ENCODE peak calls at places on chromosomes 12 and 14, in four cellular contexts. U, C, K and P are unnamed samples.

GRCh38 chr14:101118746-101119610 is 215.5 kb upstream of the RTL1 start:
- DNase-seq in U (no peak), C (peak; percentile 64), K (no peak), P (no peak)

GRCh38 chr12:32476446-32476845 is 77.1 kb downstream of the FGD4 start:
- DNase-seq in U (no peak), C (no peak), K (no peak), P (no peak)

GRCh38 chr14:54772451-54772881 is 130.2 kb downstream of the GCH1 start:
- DNase-seq in U (no peak), C (no peak), K (no peak), P (no peak)

GRCh38 chr12:128266559-128267245 is at the start of gene TMEM132C:
- DNase-seq in U (no peak), C (peak; percentile 33), K (no peak), P (no peak)

GRCh38 chr12:103197725-103198388 is 240.4 kb downstream of the ASCL1 start:
- DNase-seq in U (no peak), C (no peak), K (no peak), P (no peak)

GRCh38 chr12:12244341-12244740 is 22.5 kb downstream of the LRP6 start:
- DNase-seq in U (no peak), C (no peak), K (no peak), P (no peak)

GRCh38 chr12:50508420-50508819 is 3.6 kb downstream of the DIP2B start:
- DNase-seq in U (no peak), C (no peak), K (no peak), P (no peak)

GRCh38 chr12:78146365-78146772 is 315.7 kb downstream of the NAV3 start:
- DNase-seq in U (peak; percentile 11), C (no peak), K (peak; percentile 10), P (peak; percentile 54)

GRCh38 chr14:91155626-91156089 is 41.8 kb downstream of the DGLUCY start:
- DNase-seq in U (no peak), C (peak; percentile 18), K (no peak), P (no peak)

GRCh38 chr12:67420506-67420905 is 151.3 kb downstream of the CAND1 start:
- DNase-seq in U (no peak), C (no peak), K (no peak), P (no peak)

GRCh38 chr12:2536724-2537123 is 258.0 kb upstream of the FKBP4 start:
- DNase-seq in U (no peak), C (no peak), K (no peak), P (no peak)

GRCh38 chr14:44820230-44820964 is 141.3 kb downstream of the KLHL28 start:
- DNase-seq in U (no peak), C (peak; percentile 15), K (no peak), P (no peak)

GRCh38 chr12:50325890-50326391 is 42.6 kb upstream of the LIMA1 start:
- DNase-seq in U (no peak), C (no peak), K (no peak), P (no peak)

GRCh38 chr14:68247867-68248266 is 428.3 kb downstream of the RAD51B start:
- DNase-seq in U (no peak), C (no peak), K (no peak), P (no peak)

GRCh38 chr12:89542912-89543592 is 17.2 kb upstream of the POC1B start:
- DNase-seq in U (peak; percentile 45), C (peak; percentile 32), K (no peak), P (peak; percentile 80)

GRCh38 chr12:116339800-116340371 is 62.4 kb upstream of the MED13L start:
- DNase-seq in U (no peak), C (no peak), K (no peak), P (no peak)

GRCh38 chr14:99779751-99780150 is 13.5 kb upstream of the EML1 start:
- DNase-seq in U (no peak), C (no peak), K (peak; percentile 31), P (no peak)

GRCh38 chr12:2229661-2230539 is 177.1 kb downstream of the CACNA1C start:
- DNase-seq in U (no peak), C (peak; percentile 37), K (no peak), P (no peak)

GRCh38 chr14:64637735-64638473 is 66.3 kb upstream of the PLEKHG3 start:
- DNase-seq in U (no peak), C (no peak), K (no peak), P (no peak)

GRCh38 chr12:3099146-3099545 is 22.0 kb downstream of the TSPAN9 start:
- DNase-seq in U (no peak), C (no peak), K (no peak), P (no peak)

GRCh38 chr12:53660064-53660463 is 15.8 kb downstream of the ATP5MC2 start:
- DNase-seq in U (no peak), C (peak; percentile 60), K (no peak), P (no peak)

GRCh38 chr12:56221233-56221756 is 427 bp downstream of the RNF41 start:
- DNase-seq in U (peak; percentile 39), C (peak; percentile 65), K (peak; percentile 26), P (no peak)

GRCh38 chr12:12996235-12996634 is 3.8 kb downstream of the HEBP1 start:
- DNase-seq in U (no peak), C (no peak), K (no peak), P (no peak)

GRCh38 chr12:64737539-64737938 is 21.7 kb downstream of the GNS start:
- DNase-seq in U (no peak), C (no peak), K (no peak), P (peak; percentile 16)

GRCh38 chr14:103496776-103497175 is 25.9 kb downstream of the CKB start:
- DNase-seq in U (no peak), C (no peak), K (no peak), P (no peak)

GRCh38 chr12:52226446-52226845 is 6.6 kb upstream of the KRT7 start:
- DNase-seq in U (no peak), C (no peak), K (no peak), P (no peak)

GRCh38 chr12:31929140-31929526 is 30.1 kb upstream of the RESF1 start:
- DNase-seq in U (no peak), C (no peak), K (no peak), P (no peak)

GRCh38 chr14:92549853-92550244 is 36.3 kb downstream of the RIN3 start:
- DNase-seq in U (no peak), C (peak; percentile 64), K (no peak), P (no peak)

GRCh38 chr12:124510301-124510970 is 57.0 kb downstream of the NCOR2 start:
- DNase-seq in U (no peak), C (no peak), K (no peak), P (peak; percentile 27)

GRCh38 chr12:114866331-114866730 is 182.4 kb upstream of the TBX3 start:
- DNase-seq in U (no peak), C (no peak), K (no peak), P (peak; percentile 4)